ENCODE peak calls at places on chromosomes 11 and 22, in four cellular contexts. I is hepatic stellate cell; O is bronchial epithelial cell; A is CD8-positive, alpha-beta memory T cell. Z is an unnamed sample.

GRCh38 chr11:68038718-68039525 is at the start of gene TCIRG1:
- DNase-seq in I (peak; percentile 94), O (peak; percentile 68), A (peak; percentile 64), Z (no peak)

GRCh38 chr11:17395978-17396377 is 7.5 kb upstream of the KCNJ11 start:
- DNase-seq in I (no peak), O (no peak), A (no peak), Z (no peak)

GRCh38 chr11:112132737-112133136 is 31.2 kb downstream of the IL18 start:
- DNase-seq in I (no peak), O (no peak), A (no peak), Z (no peak)

GRCh38 chr11:1755344-1756023 is 5.1 kb upstream of the IFITM10 start:
- DNase-seq in I (no peak), O (no peak), A (no peak), Z (no peak)

GRCh38 chr22:35582218-35582860 is 34.8 kb downstream of the MB start:
- DNase-seq in I (no peak), O (no peak), A (no peak), Z (no peak)

GRCh38 chr11:99418927-99419707 is 398.4 kb downstream of the CNTN5 start:
- DNase-seq in I (no peak), O (no peak), A (no peak), Z (no peak)

GRCh38 chr11:86692746-86693145 is 20.3 kb upstream of the ME3 start:
- DNase-seq in I (no peak), O (no peak), A (no peak), Z (no peak)

GRCh38 chr11:81874627-81875026 is 859.0 kb downstream of the FAM181B start:
- DNase-seq in I (no peak), O (no peak), A (peak; percentile 46), Z (no peak)

GRCh38 chr22:45977003-45977395 is at the start of gene WNT7B:
- DNase-seq in I (no peak), O (peak; percentile 67), A (no peak), Z (no peak)

GRCh38 chr11:24422371-24422770 is 74.5 kb upstream of the LUZP2 start:
- DNase-seq in I (no peak), O (peak; percentile 20), A (no peak), Z (peak; percentile 36)

GRCh38 chr22:19085233-19086043 is 36.8 kb downstream of the DGCR2 start:
- DNase-seq in I (peak; percentile 48), O (peak; percentile 29), A (no peak), Z (no peak)

GRCh38 chr22:48677621-48678020 is 1150.1 kb downstream of the BRD1 start:
- DNase-seq in I (no peak), O (no peak), A (peak; percentile 20), Z (no peak)

GRCh38 chr11:69880803-69881445 is 61.7 kb upstream of the FGF3 start:
- DNase-seq in I (no peak), O (no peak), A (no peak), Z (no peak)

GRCh38 chr11:92776676-92777075 is 192.8 kb upstream of the MTNR1B start:
- DNase-seq in I (no peak), O (no peak), A (no peak), Z (no peak)

GRCh38 chr11:67287355-67288197 is 1.5 kb upstream of the ANKRD13D start:
- DNase-seq in I (no peak), O (no peak), A (no peak), Z (no peak)

GRCh38 chr11:75813622-75814039 is 1.4 kb upstream of the UVRAG start:
- DNase-seq in I (no peak), O (peak; percentile 67), A (no peak), Z (no peak)

GRCh38 chr22:49937758-49938564 is 19.5 kb downstream of the CRELD2 start:
- DNase-seq in I (no peak), O (no peak), A (no peak), Z (no peak)

GRCh38 chr11:119461250-119461963 is 38.4 kb upstream of the THY1 start:
- DNase-seq in I (no peak), O (peak; percentile 35), A (no peak), Z (no peak)

Z was measured in HS-27A.